ENCODE peak calls at places on chromosomes 6 and 20, in eight cellular contexts. One of them, this sample, is unnamed.

GRCh38 chr6:104421650-104422049 is 438.1 kb downstream of the HACE1 start:
- DNase-seq in AG09319: no peak
- DNase-seq in ecto neural progenitor cell: no peak
- DNase-seq in glutamatergic neuron: no peak
- DNase-seq in glomerular endothelial cell: no peak
- DNase-seq in mesothelial cell of epicardium: no peak
- DNase-seq in H9: no peak
- DNase-seq in HTR-8/SVneo: no peak
- DNase-seq in this sample: no peak

GRCh38 chr6:42979523-42980177 is 669 bp upstream of the PEX6 start:
- DNase-seq in AG09319: no peak
- DNase-seq in ecto neural progenitor cell: no peak
- DNase-seq in glutamatergic neuron: no peak
- DNase-seq in glomerular endothelial cell: no peak
- DNase-seq in mesothelial cell of epicardium: no peak
- DNase-seq in H9: no peak
- DNase-seq in HTR-8/SVneo: peak; percentile 32
- DNase-seq in this sample: no peak

GRCh38 chr20:25072226-25072811 is 9.6 kb downstream of the VSX1 start:
- DNase-seq in AG09319: no peak
- DNase-seq in ecto neural progenitor cell: peak; percentile 22
- DNase-seq in glutamatergic neuron: no peak
- DNase-seq in glomerular endothelial cell: no peak
- DNase-seq in mesothelial cell of epicardium: no peak
- DNase-seq in H9: no peak
- DNase-seq in HTR-8/SVneo: no peak
- DNase-seq in this sample: peak; percentile 32

GRCh38 chr6:111161650-111162049 is 74.3 kb downstream of the SLC16A10 start:
- DNase-seq in AG09319: no peak
- DNase-seq in ecto neural progenitor cell: no peak
- DNase-seq in glutamatergic neuron: no peak
- DNase-seq in glomerular endothelial cell: no peak
- DNase-seq in mesothelial cell of epicardium: no peak
- DNase-seq in H9: no peak
- DNase-seq in HTR-8/SVneo: no peak
- DNase-seq in this sample: no peak

GRCh38 chr6:37866590-37867507 is 47.3 kb downstream of the ZFAND3 start:
- DNase-seq in AG09319: no peak
- DNase-seq in ecto neural progenitor cell: no peak
- DNase-seq in glutamatergic neuron: no peak
- DNase-seq in glomerular endothelial cell: no peak
- DNase-seq in mesothelial cell of epicardium: no peak
- DNase-seq in H9: no peak
- DNase-seq in HTR-8/SVneo: no peak
- DNase-seq in this sample: no peak

GRCh38 chr6:158909938-158910337 is 90.1 kb downstream of the RSPH3 start:
- DNase-seq in AG09319: no peak
- DNase-seq in ecto neural progenitor cell: peak; percentile 32
- DNase-seq in glutamatergic neuron: no peak
- DNase-seq in glomerular endothelial cell: no peak
- DNase-seq in mesothelial cell of epicardium: no peak
- DNase-seq in H9: no peak
- DNase-seq in HTR-8/SVneo: no peak
- DNase-seq in this sample: no peak

GRCh38 chr6:139588076-139588639 is 213.7 kb upstream of the CITED2 start:
- DNase-seq in AG09319: peak; percentile 62
- DNase-seq in ecto neural progenitor cell: no peak
- DNase-seq in glutamatergic neuron: no peak
- DNase-seq in glomerular endothelial cell: no peak
- DNase-seq in mesothelial cell of epicardium: no peak
- DNase-seq in H9: no peak
- DNase-seq in HTR-8/SVneo: no peak
- DNase-seq in this sample: no peak

GRCh38 chr20:17889226-17889625 is 79.4 kb downstream of the SNX5 start:
- DNase-seq in AG09319: no peak
- DNase-seq in ecto neural progenitor cell: no peak
- DNase-seq in glutamatergic neuron: no peak
- DNase-seq in glomerular endothelial cell: no peak
- DNase-seq in mesothelial cell of epicardium: no peak
- DNase-seq in H9: no peak
- DNase-seq in HTR-8/SVneo: no peak
- DNase-seq in this sample: no peak

GRCh38 chr6:137216875-137217553 is 2.2 kb downstream of the IFNGR1 start:
- DNase-seq in AG09319: no peak
- DNase-seq in ecto neural progenitor cell: no peak
- DNase-seq in glutamatergic neuron: no peak
- DNase-seq in glomerular endothelial cell: no peak
- DNase-seq in mesothelial cell of epicardium: no peak
- DNase-seq in H9: no peak
- DNase-seq in HTR-8/SVneo: no peak
- DNase-seq in this sample: no peak

GRCh38 chr6:139336488-139336887 is 38.0 kb downstream of the CITED2 start:
- DNase-seq in AG09319: no peak
- DNase-seq in ecto neural progenitor cell: no peak
- DNase-seq in glutamatergic neuron: no peak
- DNase-seq in glomerular endothelial cell: no peak
- DNase-seq in mesothelial cell of epicardium: no peak
- DNase-seq in H9: no peak
- DNase-seq in HTR-8/SVneo: no peak
- DNase-seq in this sample: no peak

GRCh38 chr6:147226163-147226724 is 22.0 kb downstream of the STXBP5 start:
- DNase-seq in AG09319: no peak
- DNase-seq in ecto neural progenitor cell: no peak
- DNase-seq in glutamatergic neuron: no peak
- DNase-seq in glomerular endothelial cell: no peak
- DNase-seq in mesothelial cell of epicardium: no peak
- DNase-seq in H9: no peak
- DNase-seq in HTR-8/SVneo: no peak
- DNase-seq in this sample: no peak

GRCh38 chr20:44287272-44288097 is 23.5 kb downstream of the FITM2 start:
- DNase-seq in AG09319: no peak
- DNase-seq in ecto neural progenitor cell: no peak
- DNase-seq in glutamatergic neuron: no peak
- DNase-seq in glomerular endothelial cell: no peak
- DNase-seq in mesothelial cell of epicardium: no peak
- DNase-seq in H9: no peak
- DNase-seq in HTR-8/SVneo: no peak
- DNase-seq in this sample: no peak

GRCh38 chr6:41591859-41592502 is 45.8 kb downstream of the FOXP4 start:
- DNase-seq in AG09319: no peak
- DNase-seq in ecto neural progenitor cell: peak; percentile 88
- DNase-seq in glutamatergic neuron: peak; percentile 87
- DNase-seq in glomerular endothelial cell: no peak
- DNase-seq in mesothelial cell of epicardium: peak; percentile 61
- DNase-seq in H9: peak; percentile 81
- DNase-seq in HTR-8/SVneo: peak; percentile 87
- DNase-seq in this sample: peak; percentile 90

GRCh38 chr6:138523347-138524210 is 24.3 kb upstream of the NHSL1 start:
- DNase-seq in AG09319: no peak
- DNase-seq in ecto neural progenitor cell: no peak
- DNase-seq in glutamatergic neuron: no peak
- DNase-seq in glomerular endothelial cell: no peak
- DNase-seq in mesothelial cell of epicardium: no peak
- DNase-seq in H9: no peak
- DNase-seq in HTR-8/SVneo: no peak
- DNase-seq in this sample: no peak

This sample was measured in osteocyte.